ENCODE peak calls at places on chromosome 9, in ten cellular contexts. A is GM13977; J is astrocyte of the spinal cord; R is Karpas-422; E is nucleus accumbens; W is stimulated activated CD8-positive, alpha-beta memory T cell treated with anti-CD3 and anti-CD28 coated beads, Interleukin-15, amount 100 ng/mL, for 1 hour; Z is RPMI7951; U is fibroblast of villous mesenchyme; C is iPS-NIHi11; X is EH. F is an unnamed sample.

GRCh38 chr9:114799925-114800324 is 5.9 kb downstream of the TNFSF15 start:
- DNase-seq in A (no peak), J (no peak), R (no peak), E (no peak), W (no peak), Z (no peak), U (no peak), C (no peak), X (no peak), F (no peak)

GRCh38 chr9:137252555-137253506 is 1.7 kb downstream of the STPG3 start:
- DNase-seq in A (no peak), J (no peak), R (peak), E (no peak), W (no peak), Z (no peak), U (no peak), C (peak), X (no peak), F (no peak)

GRCh38 chr9:137445275-137445807 is 4.2 kb upstream of the ENTPD8 start:
- DNase-seq in A (peak), J (peak), R (peak), E (peak), W (peak), Z (peak), U (peak), C (peak), X (peak), F (peak)

GRCh38 chr9:11275158-11275695 is 662.4 kb upstream of the PTPRD start:
- DNase-seq in A (no peak), J (no peak), R (no peak), E (no peak), W (no peak), Z (no peak), U (no peak), C (no peak), X (no peak), F (no peak)

GRCh38 chr9:22813520-22813919 is 366.9 kb downstream of the DMRTA1 start:
- DNase-seq in A (no peak), J (peak), R (peak), E (no peak), W (no peak), Z (peak), U (no peak), C (peak), X (no peak), F (no peak)

GRCh38 chr9:126128494-126129142 is 198.0 kb upstream of the MVB12B start:
- DNase-seq in A (no peak), J (no peak), R (no peak), E (no peak), W (no peak), Z (no peak), U (no peak), C (no peak), X (no peak), F (no peak)

GRCh38 chr9:138102246-138103051 is 224.9 kb downstream of the CACNA1B start:
- DNase-seq in A (peak), J (no peak), R (no peak), E (no peak), W (no peak), Z (no peak), U (no peak), C (peak), X (no peak), F (no peak)

GRCh38 chr9:125470767-125471580 is 209.3 kb downstream of the GAPVD1 start:
- DNase-seq in A (no peak), J (no peak), R (no peak), E (no peak), W (no peak), Z (no peak), U (no peak), C (no peak), X (no peak), F (no peak)

GRCh38 chr9:122370869-122371467 is at the start of gene PTGS1:
- DNase-seq in A (peak), J (no peak), R (peak), E (no peak), W (no peak), Z (peak), U (no peak), C (peak), X (peak), F (no peak)

GRCh38 chr9:128714586-128715435 is 9.1 kb downstream of the ZDHHC12 start:
- DNase-seq in A (no peak), J (no peak), R (no peak), E (no peak), W (no peak), Z (no peak), U (no peak), C (no peak), X (no peak), F (no peak)

GRCh38 chr9:82675605-82676004 is 387.3 kb downstream of the RASEF start:
- DNase-seq in A (no peak), J (no peak), R (no peak), E (no peak), W (no peak), Z (no peak), U (no peak), C (no peak), X (no peak), F (no peak)

GRCh38 chr9:34809504-34810186 is 99.7 kb upstream of the CCL21 start:
- DNase-seq in A (peak), J (no peak), R (no peak), E (no peak), W (no peak), Z (no peak), U (peak), C (peak), X (peak), F (no peak)

GRCh38 chr9:80146466-80146865 is 574.7 kb downstream of the TLE4 start:
- DNase-seq in A (no peak), J (peak), R (no peak), E (no peak), W (no peak), Z (no peak), U (peak), C (peak), X (peak), F (no peak)

GRCh38 chr9:132214027-132214622 is 52.3 kb downstream of the NTNG2 start:
- DNase-seq in A (no peak), J (peak), R (no peak), E (peak), W (no peak), Z (peak), U (peak), C (peak), X (peak), F (no peak)

GRCh38 chr9:93960221-93960970 is 5.2 kb upstream of the BARX1 start:
- DNase-seq in A (no peak), J (no peak), R (no peak), E (no peak), W (no peak), Z (no peak), U (no peak), C (no peak), X (no peak), F (no peak)

GRCh38 chr9:34374905-34375552 is 1.7 kb downstream of the MYORG start:
- DNase-seq in A (peak), J (no peak), R (no peak), E (no peak), W (no peak), Z (no peak), U (no peak), C (peak), X (no peak), F (no peak)

GRCh38 chr9:94783121-94783664 is 56.7 kb downstream of the AOPEP start:
- DNase-seq in A (peak), J (peak), R (peak), E (peak), W (peak), Z (peak), U (peak), C (peak), X (peak), F (peak)

GRCh38 chr9:107548298-107549142 is 59.0 kb upstream of the KLF4 start:
- DNase-seq in A (no peak), J (peak), R (no peak), E (no peak), W (no peak), Z (peak), U (peak), C (no peak), X (peak), F (no peak)

GRCh38 chr9:618478-618877 is 223.0 kb upstream of the DMRT1 start:
- DNase-seq in A (no peak), J (peak), R (no peak), E (no peak), W (no peak), Z (no peak), U (peak), C (no peak), X (peak), F (no peak)

GRCh38 chr9:76905984-76906861 is at the start of gene PRUNE2:
- DNase-seq in A (peak), J (peak), R (no peak), E (peak), W (no peak), Z (peak), U (peak), C (peak), X (peak), F (no peak)

GRCh38 chr9:20508242-20508641 is 114.1 kb downstream of the MLLT3 start:
- DNase-seq in A (peak), J (no peak), R (no peak), E (no peak), W (no peak), Z (peak), U (peak), C (no peak), X (peak), F (no peak)

GRCh38 chr9:72315510-72316287 is 49.3 kb downstream of the ZFAND5 start:
- DNase-seq in A (no peak), J (peak), R (no peak), E (peak), W (no peak), Z (peak), U (peak), C (peak), X (peak), F (no peak)

F was measured in T-helper 17 cell.